ENCODE peak calls at places on chromosomes 7 and 10, in five cellular contexts. I is body of pancreas, T is H1, C is esophagus squamous epithelium, F is transverse colon. M is an unnamed sample.

GRCh38 chr7:109983618-109984017 is 1107.3 kb upstream of the LRRN3 start:
- DNase-seq in I (no peak), T (no peak), C (no peak), F (no peak), M (no peak)

GRCh38 chr7:42170724-42171123 is 66.3 kb downstream of the GLI3 start:
- DNase-seq in I (no peak), T (no peak), C (no peak), F (no peak), M (peak; percentile 60)

GRCh38 chr7:91344911-91345310 is 80.7 kb downstream of the FZD1 start:
- DNase-seq in I (no peak), T (no peak), C (no peak), F (no peak), M (no peak)

GRCh38 chr7:130996205-130996840 is 262.3 kb upstream of the KLF14 start:
- DNase-seq in I (no peak), T (no peak), C (no peak), F (no peak), M (no peak)

GRCh38 chr10:1323951-1324350 is 267.8 kb downstream of the WDR37 start:
- DNase-seq in I (no peak), T (no peak), C (no peak), F (no peak), M (no peak)

GRCh38 chr10:78585952-78586351 is 482.8 kb upstream of the ZMIZ1 start:
- DNase-seq in I (no peak), T (no peak), C (no peak), F (no peak), M (no peak)

GRCh38 chr7:132115028-132115427 is 461.2 kb downstream of the PLXNA4 start:
- DNase-seq in I (no peak), T (no peak), C (no peak), F (no peak), M (no peak)

GRCh38 chr7:94028768-94029167 is 24.6 kb upstream of the BET1 start:
- DNase-seq in I (no peak), T (no peak), C (no peak), F (no peak), M (peak; percentile 4)

GRCh38 chr7:111958889-111959288 is 247.3 kb downstream of the DOCK4 start:
- DNase-seq in I (no peak), T (no peak), C (no peak), F (no peak), M (no peak)

GRCh38 chr7:4182605-4183300 is 499.3 kb upstream of the FOXK1 start:
- DNase-seq in I (no peak), T (no peak), C (no peak), F (no peak), M (no peak)

GRCh38 chr7:11341285-11341944 is 367.7 kb downstream of the PHF14 start:
- DNase-seq in I (no peak), T (no peak), C (no peak), F (no peak), M (no peak)

GRCh38 chr7:128829391-128830166 is 627 bp upstream of the FLNC start:
- DNase-seq in I (no peak), T (no peak), C (no peak), F (no peak), M (peak; percentile 75)

GRCh38 chr10:73931767-73932624 is 21.1 kb downstream of the PLAU start:
- DNase-seq in I (peak; percentile 50), T (peak; percentile 57), C (no peak), F (no peak), M (peak; percentile 56)

GRCh38 chr10:63286754-63287264 is 153.7 kb downstream of the NRBF2 start:
- DNase-seq in I (no peak), T (no peak), C (no peak), F (no peak), M (no peak)

GRCh38 chr7:142152076-142152475 is 40.6 kb downstream of the MGAM2 start:
- DNase-seq in I (no peak), T (no peak), C (no peak), F (no peak), M (no peak)

GRCh38 chr10:72691470-72692056 is 380 bp upstream of the MCU start:
- DNase-seq in I (no peak), T (no peak), C (no peak), F (no peak), M (peak; percentile 87)

GRCh38 chr10:74738985-74739567 is 87.3 kb upstream of the KAT6B start:
- DNase-seq in I (no peak), T (peak; percentile 45), C (no peak), F (peak; percentile 43), M (no peak)

GRCh38 chr10:117408436-117409384 is 33.5 kb upstream of the PDZD8 start:
- DNase-seq in I (no peak), T (no peak), C (no peak), F (no peak), M (no peak)

GRCh38 chr7:150376560-150376959 is 2.6 kb upstream of the ZNF775 start:
- DNase-seq in I (no peak), T (no peak), C (no peak), F (no peak), M (no peak)

GRCh38 chr7:150379590-150380379 is 655 bp downstream of the ZNF775 start:
- DNase-seq in I (no peak), T (no peak), C (no peak), F (no peak), M (peak; percentile 48)

GRCh38 chr7:150378853-150379589 is at the start of gene ZNF775:
- DNase-seq in I (peak; percentile 97), T (peak; percentile 93), C (peak; percentile 78), F (peak; percentile 97), M (peak; percentile 99)

GRCh38 chr7:150377116-150377979 is 1.8 kb upstream of the ZNF775 start:
- DNase-seq in I (no peak), T (no peak), C (no peak), F (peak; percentile 60), M (no peak)

GRCh38 chr7:150378115-150378852 is 846 bp upstream of the ZNF775 start:
- DNase-seq in I (peak; percentile 67), T (peak; percentile 82), C (no peak), F (peak; percentile 80), M (peak; percentile 85)
- TF ChIP-seq POLR2A in I (no peak), T (no peak), C (no peak), F (no peak), M (peak; percentile 16)

GRCh38 chr10:94780844-94781243 is 18.4 kb downstream of the CYP2C19 start:
- DNase-seq in I (no peak), T (no peak), C (no peak), F (no peak), M (no peak)
- TF ChIP-seq POLR2A in I (no peak), T (no peak), C (no peak), F (no peak), M (no peak)

GRCh38 chr7:69596056-69596455 is 2.2 kb upstream of the AUTS2 start:
- DNase-seq in I (no peak), T (no peak), C (no peak), F (no peak), M (no peak)

GRCh38 chr7:69598081-69598486 is at the start of gene AUTS2:
- DNase-seq in I (peak; percentile 77), T (peak; percentile 85), C (peak; percentile 7), F (peak; percentile 68), M (peak; percentile 89)

GRCh38 chr7:69598487-69599148 is 343 bp downstream of the AUTS2 start:
- DNase-seq in I (no peak), T (no peak), C (no peak), F (no peak), M (peak; percentile 57)

GRCh38 chr7:69596723-69597277 is 1.5 kb upstream of the AUTS2 start:
- DNase-seq in I (no peak), T (no peak), C (no peak), F (no peak), M (no peak)

GRCh38 chr7:69597278-69598076 is 798 bp upstream of the AUTS2 start:
- DNase-seq in I (peak; percentile 23), T (peak; percentile 78), C (no peak), F (no peak), M (peak; percentile 48)
- TF ChIP-seq POLR2A in I (no peak), T (no peak), C (no peak), F (no peak), M (peak; percentile 10)

DNA sequence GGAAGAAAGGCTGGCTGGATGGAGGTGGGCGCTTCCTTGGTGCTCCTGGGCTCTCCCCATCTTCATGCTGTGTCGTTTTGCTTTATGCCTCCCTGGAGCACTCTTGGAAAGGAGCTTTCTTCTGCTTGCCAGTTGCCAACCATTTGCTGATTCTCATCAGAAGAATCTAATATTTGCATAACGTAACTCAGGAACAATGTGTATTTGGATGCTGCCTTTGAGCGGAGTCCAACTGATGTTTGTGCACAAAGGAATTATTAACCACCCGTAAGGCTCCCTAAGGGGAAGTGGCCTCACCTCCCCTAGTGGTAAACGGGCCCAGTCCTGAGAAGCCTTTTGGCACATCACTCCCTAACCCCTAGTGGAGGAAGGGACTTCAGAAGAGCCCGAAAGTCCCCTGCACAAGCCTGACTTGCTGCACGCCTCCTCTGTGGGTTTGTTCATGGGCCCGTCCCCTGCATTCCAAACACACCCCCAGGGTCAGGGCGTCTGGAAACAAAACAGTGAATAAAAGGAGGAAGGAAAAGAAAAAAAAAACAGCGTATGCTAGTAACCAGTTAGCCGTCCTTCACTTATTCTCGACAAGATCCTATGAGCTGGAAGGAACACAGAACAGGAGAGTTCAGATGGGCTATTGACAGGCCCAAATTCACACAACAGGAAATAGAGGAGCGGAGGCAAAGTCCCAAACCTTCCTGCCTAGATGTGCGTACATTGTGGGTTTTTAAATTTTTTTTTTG is 602.2 kb downstream of the LRMDA start:
- DNase-seq in I (peak; percentile 44), T (no peak), C (no peak), F (no peak), M (no peak)
- TF ChIP-seq POLR2A in I (no peak), T (no peak), C (no peak), F (no peak), M (no peak)

GRCh38 chr7:139340037-139340807 is 915 bp upstream of the FMC1 start:
- DNase-seq in I (peak; percentile 98), T (peak; percentile 94), C (peak; percentile 97), F (peak; percentile 99), M (peak; percentile 68)
- TF ChIP-seq POLR2A in I (peak; percentile 38), T (no peak), C (peak; percentile 64), F (peak; percentile 24), M (peak; percentile 25)

GRCh38 chr10:104456817-104457657 is 103.4 kb downstream of the CFAP58 start:
- DNase-seq in I (no peak), T (no peak), C (no peak), F (no peak), M (no peak)
- TF ChIP-seq POLR2A in I (no peak), T (no peak), C (no peak), F (no peak), M (no peak)

M was measured in H54.